ENCODE peak calls at places on chromosomes 5 and 9, in six cellular contexts. D, C, K, W, V and Z are unnamed samples. For H3K36me3, the result is how much of the 10 kb centered on the place peaks cover.

GRCh38 chr5:77103457-77103856 is 16.4 kb upstream of the ZBED3 start:
- DNase-seq in K (no peak), W (no peak), V (peak), D (no peak), C (no peak), Z (no peak)

GRCh38 chr9:110446171-110446570 is 108.5 kb upstream of the TXNDC8 start:
- DNase-seq in D (no peak), W (no peak), K (no peak), V (peak), C (no peak), Z (no peak)

GRCh38 chr5:167971706-167972105 is 319.7 kb upstream of the WWC1 start:
- DNase-seq in K (no peak), D (no peak), V (no peak), C (no peak), W (no peak), Z (no peak)

GRCh38 chr5:79890119-79890870 is 100.8 kb downstream of the MTX3 start:
- DNase-seq in W (no peak), V (no peak), D (no peak), C (no peak), K (no peak), Z (no peak)

GRCh38 chr9:92517046-92517445 is 18.7 kb downstream of the ECM2 start:
- DNase-seq in D (no peak), K (peak), V (no peak), C (no peak), W (no peak), Z (no peak)

GRCh38 chr9:126705767-126706697 is 92.3 kb downstream of the LMX1B start:
- DNase-seq in V (peak), W (peak), K (peak), C (peak), D (peak), Z (no peak)

GRCh38 chr9:110886832-110887231 is 151.4 kb downstream of the LPAR1 start:
- DNase-seq in K (no peak), D (no peak), V (peak), C (no peak), W (no peak), Z (no peak)

GRCh38 chr9:19769213-19769612 is 19.6 kb downstream of the SLC24A2 start:
- DNase-seq in C (no peak), W (no peak), D (no peak), V (peak), K (no peak), Z (no peak)

GRCh38 chr5:115626444-115626823 is 598 bp upstream of the TMED7 start:
- DNase-seq in K (peak), V (peak), C (no peak), D (no peak), W (no peak), Z (no peak)

GRCh38 chr5:149959406-149960236 is 937 bp upstream of the SLC26A2 start:
- DNase-seq in D (peak), V (peak), W (peak), C (no peak), K (peak), Z (no peak)

GRCh38 chr9:12640021-12640587 is 53.1 kb upstream of the TYRP1 start:
- DNase-seq in D (no peak), W (peak), V (peak), K (no peak), C (no peak), Z (peak)

GRCh38 chr5:135332519-135333150 is 66.4 kb downstream of the MACROH2A1 start:
- DNase-seq in C (no peak), V (peak), D (no peak), K (peak), W (peak), Z (no peak)

GRCh38 chr9:122931851-122932199 is 513 bp upstream of the ZBTB26 start:
- DNase-seq in C (no peak), V (peak), W (no peak), D (no peak), K (no peak), Z (no peak)

GRCh38 chr5:7714119-7714518 is 136.8 kb downstream of the CFAP90 start:
- DNase-seq in D (no peak), K (no peak), V (peak), C (no peak), W (no peak), Z (no peak)

GRCh38 chr5:179874536-179875292 is 16.1 kb upstream of the MRNIP start:
- DNase-seq in W (no peak), V (no peak), C (no peak), D (no peak), K (peak), Z (no peak)

GRCh38 chr9:93908591-93909241 is 46.4 kb downstream of the BARX1 start:
- DNase-seq in D (no peak), K (no peak), C (peak), W (peak), V (peak), Z (no peak)

GRCh38 chr5:54309237-54309636 is 1.1 kb downstream of the ARL15 start:
- DNase-seq in D (no peak), V (peak), K (no peak), C (no peak), W (peak), Z (no peak)

GRCh38 chr5:18566671-18567070 is 932.4 kb downstream of the TAF11L14 start:
- DNase-seq in D (no peak), C (no peak), K (no peak), W (peak), V (no peak), Z (no peak)

GRCh38 chr9:18362901-18363685 is 110.9 kb upstream of the ADAMTSL1 start:
- DNase-seq in C (no peak), D (no peak), V (peak), K (no peak), W (no peak), Z (no peak)

GRCh38 chr9:93020785-93021670 is 37.5 kb upstream of the SUSD3 start:
- DNase-seq in W (no peak), K (no peak), C (peak), D (no peak), V (no peak), Z (no peak)

GRCh38 chr5:109805472-109805871 is 115.7 kb downstream of the MAN2A1 start:
- DNase-seq in K (peak), D (no peak), W (no peak), V (no peak), C (no peak), Z (no peak)

GRCh38 chr9:122370303-122370702 is 521 bp upstream of the PTGS1 start:
- DNase-seq in D (no peak), V (no peak), W (no peak), K (no peak), C (no peak), Z (no peak)

GRCh38 chr5:4855048-4855447 is 285.1 kb upstream of the ADAMTS16 start:
- DNase-seq in V (no peak), D (no peak), K (no peak), C (no peak), W (no peak), Z (no peak)

GRCh38 chr5:56856779-56857178 is 41.4 kb downstream of the MAP3K1 start:
- DNase-seq in W (no peak), D (no peak), V (no peak), C (no peak), K (no peak), Z (no peak)

GRCh38 chr5:14678773-14679334 is 14.3 kb downstream of the OTULIN start:
- DNase-seq in W (no peak), D (no peak), K (no peak), V (no peak), C (no peak), Z (no peak)
- H3K36me3 ChIP-seq in W (half or more), D (under half), K (under half), V (under half), C (under half), Z (under half)

GRCh38 chr5:141515946-141516647 is 27.2 kb downstream of the PCDHGC5 start:
- DNase-seq in D (no peak), V (no peak), K (no peak), C (no peak), W (no peak), Z (no peak)

GRCh38 chr5:141518616-141519015 is 29.7 kb downstream of the PCDHGC5 start:
- DNase-seq in V (no peak), C (no peak), K (no peak), D (no peak), W (no peak), Z (no peak)

GRCh38 chr5:141517902-141518610 is 29.2 kb downstream of the PCDHGC5 start:
- DNase-seq in W (peak), V (peak), C (no peak), D (no peak), K (no peak), Z (no peak)

GRCh38 chr5:141516648-141517025 is 27.8 kb downstream of the PCDHGC5 start:
- DNase-seq in D (no peak), W (no peak), V (peak), K (no peak), C (peak), Z (no peak)

GRCh38 chr5:141517321-141517720 is 28.4 kb downstream of the PCDHGC5 start:
- DNase-seq in W (no peak), C (no peak), V (no peak), K (no peak), D (no peak), Z (no peak)
- H3K36me3 ChIP-seq in W (under half), C (under half), V (under half), K (under half), D (under half), Z (under half)

GRCh38 chr9:87641067-87641466 is 84.9 kb upstream of the CTSL start:
- DNase-seq in W (no peak), K (no peak), V (no peak), D (no peak), C (no peak), Z (no peak)
- H3K36me3 ChIP-seq in W (under half), K (under half), V (under half), D (under half), C (under half), Z (under half)

GRCh38 chr9:129936222-129936621 is 101.0 kb downstream of the USP20 start:
- DNase-seq in K (peak), V (no peak), D (no peak), C (no peak), W (peak), Z (no peak)

GRCh38 chr9:129933709-129934586 is 98.7 kb downstream of the USP20 start:
- DNase-seq in C (no peak), W (peak), D (no peak), V (peak), K (no peak), Z (no peak)

GRCh38 chr9:129939426-129939825 is 103.6 kb downstream of the FNBP1 start:
- DNase-seq in C (no peak), D (no peak), V (no peak), W (no peak), K (no peak), Z (no peak)

GRCh38 chr9:129933215-129933614 is 98.0 kb downstream of the USP20 start:
- DNase-seq in K (no peak), D (no peak), V (no peak), C (no peak), W (peak), Z (no peak)

DNA sequence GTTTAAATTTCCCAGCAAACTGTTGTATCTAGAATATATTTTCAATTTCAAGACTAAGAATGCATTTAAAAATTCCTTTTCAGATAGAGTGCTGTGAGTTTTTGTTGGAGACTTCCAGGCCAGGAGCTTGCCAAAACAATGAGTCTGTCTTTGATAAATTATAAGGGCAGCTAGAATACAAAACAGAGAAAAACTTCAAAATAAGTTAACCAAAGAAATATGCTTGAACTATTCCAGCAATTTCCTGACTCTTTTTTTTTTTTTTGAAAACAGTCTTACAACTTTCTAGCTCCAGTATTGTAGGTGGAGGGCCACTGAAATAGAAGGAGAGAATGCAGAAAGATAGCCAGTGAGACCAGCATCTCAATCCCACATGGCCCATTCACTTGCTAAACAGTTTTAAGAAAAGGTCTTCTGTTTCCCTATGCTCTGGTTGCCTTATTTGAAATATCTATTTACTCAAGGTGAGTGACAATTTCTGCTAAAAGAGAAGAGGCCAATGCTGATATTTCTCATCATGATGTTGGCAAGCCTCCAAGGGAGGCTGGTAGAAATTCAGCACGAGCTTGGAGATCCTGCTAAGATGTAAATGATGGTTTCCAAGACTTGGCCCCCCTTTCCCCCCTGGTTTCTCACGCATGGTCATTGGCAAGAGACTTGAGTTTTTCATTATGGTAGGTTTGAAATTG is 103.2 kb downstream of the USP20 start:
- DNase-seq in C (no peak), W (no peak), K (peak), D (no peak), V (peak), Z (no peak)
- H3K36me3 ChIP-seq in C (under half), W (under half), K (under half), D (under half), V (under half), Z (under half)

GRCh38 chr9:100584951-100585350 is 7.1 kb downstream of the CAVIN4 start:
- DNase-seq in K (no peak), D (no peak), C (no peak), W (no peak), V (no peak), Z (no peak)
- H3K36me3 ChIP-seq in K (under half), D (under half), C (under half), W (under half), V (under half), Z (under half)

GRCh38 chr5:34944460-34945047 is 15.2 kb downstream of the DNAJC21 start:
- DNase-seq in D (no peak), C (no peak), V (no peak), K (no peak), W (no peak), Z (no peak)
- H3K36me3 ChIP-seq in D (under half), C (under half), V (half or more), K (under half), W (half or more), Z (under half)

GRCh38 chr9:71719585-71719984 is 48.7 kb downstream of the CEMIP2 start:
- DNase-seq in W (no peak), D (no peak), K (no peak), V (peak), C (no peak), Z (no peak)

GRCh38 chr9:71725590-71726338 is 42.5 kb downstream of the CEMIP2 start:
- DNase-seq in V (peak), C (no peak), W (no peak), D (peak), K (no peak), Z (peak)

GRCh38 chr9:71719088-71719487 is 49.2 kb downstream of the CEMIP2 start:
- DNase-seq in K (no peak), C (no peak), D (no peak), W (no peak), V (no peak), Z (no peak)

GRCh38 chr9:71726723-71727122 is 41.6 kb downstream of the CEMIP2 start:
- DNase-seq in D (no peak), C (no peak), K (no peak), W (no peak), V (no peak), Z (no peak)

DNA sequence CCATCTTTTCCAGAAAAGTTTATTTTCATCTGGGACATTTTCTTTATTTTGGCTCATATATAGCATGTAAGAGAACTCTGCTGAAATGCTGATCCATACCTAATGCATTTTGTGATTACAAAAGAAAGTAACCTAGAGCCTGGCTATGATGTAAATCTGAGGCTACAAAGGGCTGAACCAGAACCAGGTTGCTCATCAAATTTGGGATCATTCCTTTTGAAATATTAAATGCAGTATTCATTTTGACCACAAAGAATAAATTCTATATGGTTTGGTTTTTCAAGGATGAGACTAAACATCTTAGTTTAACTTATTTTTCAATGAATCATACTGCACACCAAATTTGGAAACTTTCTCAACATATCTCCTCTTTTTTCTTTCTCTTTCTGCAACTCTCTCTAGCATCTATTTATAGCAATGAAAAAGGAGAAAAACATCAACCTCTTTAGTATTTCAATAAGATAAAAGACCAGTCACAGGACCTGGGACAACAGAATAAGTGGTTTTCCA is 46.5 kb downstream of the CEMIP2 start:
- DNase-seq in W (no peak), D (no peak), V (peak), K (no peak), C (no peak), Z (no peak)
- H3K36me3 ChIP-seq in W (under half), D (under half), V (under half), K (under half), C (under half), Z (under half)

GRCh38 chr9:137727716-137728115 is 108.9 kb downstream of the EHMT1 start:
- DNase-seq in V (no peak), C (no peak), K (no peak), W (no peak), D (no peak), Z (no peak)
- H3K36me3 ChIP-seq in V (under half), C (under half), K (under half), W (under half), D (under half), Z (under half)

GRCh38 chr5:113090336-113091106 is 113.9 kb downstream of the DCP2 start:
- DNase-seq in V (no peak), C (no peak), W (peak), K (no peak), D (no peak), Z (no peak)

GRCh38 chr5:113092683-113093082 is 116.1 kb downstream of the DCP2 start:
- DNase-seq in K (no peak), D (no peak), C (no peak), W (no peak), V (no peak), Z (no peak)

GRCh38 chr5:113089653-113090335 is 113.2 kb downstream of the DCP2 start:
- DNase-seq in D (no peak), V (peak), C (no peak), K (no peak), W (no peak), Z (no peak)

GRCh38 chr5:113093561-113093960 is 117.0 kb downstream of the DCP2 start:
- DNase-seq in K (no peak), V (no peak), C (no peak), W (no peak), D (no peak), Z (no peak)

GRCh38 chr5:113091622-113092021 is 115.0 kb downstream of the DCP2 start:
- DNase-seq in D (no peak), K (no peak), C (no peak), W (no peak), V (no peak), Z (no peak)
- H3K36me3 ChIP-seq in D (under half), K (under half), C (under half), W (under half), V (under half), Z (under half)